ENCODE peak calls at places on chromosomes 2 and 18, in five cellular contexts. One of them, this sample, is unnamed.

GRCh38 chr18:32093106-32093511 is 1.4 kb downstream of the RNF138 start:
- DNase-seq in non-pigmented ciliary epithelial cell: no peak
- DNase-seq in stimulated activated effector memory CD8-positive, alpha-beta T cell treated with anti-CD3 and anti-CD28 coated beads, Interleukin-12 subunit alpha, Interleukin-12 subunit beta, amount 100 ng/mL, for 72 hours: peak
- DNase-seq in omental fat pad: no peak
- DNase-seq in neural crest cell: peak
- DNase-seq in this sample: peak

GRCh38 chr18:22796069-22796468 is 137.1 kb upstream of the RBBP8 start:
- DNase-seq in non-pigmented ciliary epithelial cell: no peak
- DNase-seq in stimulated activated effector memory CD8-positive, alpha-beta T cell treated with anti-CD3 and anti-CD28 coated beads, Interleukin-12 subunit alpha, Interleukin-12 subunit beta, amount 100 ng/mL, for 72 hours: no peak
- DNase-seq in omental fat pad: no peak
- DNase-seq in neural crest cell: no peak
- DNase-seq in this sample: no peak

GRCh38 chr2:96927420-96928171 is 57.7 kb upstream of the SEMA4C start:
- DNase-seq in non-pigmented ciliary epithelial cell: no peak
- DNase-seq in stimulated activated effector memory CD8-positive, alpha-beta T cell treated with anti-CD3 and anti-CD28 coated beads, Interleukin-12 subunit alpha, Interleukin-12 subunit beta, amount 100 ng/mL, for 72 hours: no peak
- DNase-seq in omental fat pad: no peak
- DNase-seq in neural crest cell: no peak
- DNase-seq in this sample: no peak

GRCh38 chr2:65845442-65846182 is 413.2 kb upstream of the SPRED2 start:
- DNase-seq in non-pigmented ciliary epithelial cell: no peak
- DNase-seq in stimulated activated effector memory CD8-positive, alpha-beta T cell treated with anti-CD3 and anti-CD28 coated beads, Interleukin-12 subunit alpha, Interleukin-12 subunit beta, amount 100 ng/mL, for 72 hours: no peak
- DNase-seq in omental fat pad: no peak
- DNase-seq in neural crest cell: no peak
- DNase-seq in this sample: no peak

GRCh38 chr18:53991202-53991601 is 233.3 kb downstream of the MBD2 start:
- DNase-seq in non-pigmented ciliary epithelial cell: peak
- DNase-seq in stimulated activated effector memory CD8-positive, alpha-beta T cell treated with anti-CD3 and anti-CD28 coated beads, Interleukin-12 subunit alpha, Interleukin-12 subunit beta, amount 100 ng/mL, for 72 hours: no peak
- DNase-seq in omental fat pad: no peak
- DNase-seq in neural crest cell: no peak
- DNase-seq in this sample: no peak

GRCh38 chr2:96960956-96961350 is 25.4 kb downstream of the FAM178B start:
- DNase-seq in non-pigmented ciliary epithelial cell: no peak
- DNase-seq in stimulated activated effector memory CD8-positive, alpha-beta T cell treated with anti-CD3 and anti-CD28 coated beads, Interleukin-12 subunit alpha, Interleukin-12 subunit beta, amount 100 ng/mL, for 72 hours: no peak
- DNase-seq in omental fat pad: no peak
- DNase-seq in neural crest cell: no peak
- DNase-seq in this sample: no peak

GRCh38 chr2:126704434-126705165 is 48.6 kb downstream of the GYPC start:
- DNase-seq in non-pigmented ciliary epithelial cell: no peak
- DNase-seq in stimulated activated effector memory CD8-positive, alpha-beta T cell treated with anti-CD3 and anti-CD28 coated beads, Interleukin-12 subunit alpha, Interleukin-12 subunit beta, amount 100 ng/mL, for 72 hours: no peak
- DNase-seq in omental fat pad: no peak
- DNase-seq in neural crest cell: no peak
- DNase-seq in this sample: no peak

GRCh38 chr2:96112501-96113366 is 3.6 kb downstream of the ADRA2B start:
- DNase-seq in non-pigmented ciliary epithelial cell: no peak
- DNase-seq in stimulated activated effector memory CD8-positive, alpha-beta T cell treated with anti-CD3 and anti-CD28 coated beads, Interleukin-12 subunit alpha, Interleukin-12 subunit beta, amount 100 ng/mL, for 72 hours: no peak
- DNase-seq in omental fat pad: no peak
- DNase-seq in neural crest cell: no peak
- DNase-seq in this sample: no peak

GRCh38 chr2:206494061-206494460 is 50.7 kb downstream of the ADAM23 start:
- DNase-seq in non-pigmented ciliary epithelial cell: no peak
- DNase-seq in stimulated activated effector memory CD8-positive, alpha-beta T cell treated with anti-CD3 and anti-CD28 coated beads, Interleukin-12 subunit alpha, Interleukin-12 subunit beta, amount 100 ng/mL, for 72 hours: no peak
- DNase-seq in omental fat pad: no peak
- DNase-seq in neural crest cell: no peak
- DNase-seq in this sample: no peak

GRCh38 chr2:224847961-224848850 is 132.0 kb upstream of the CCDC195 start:
- DNase-seq in non-pigmented ciliary epithelial cell: no peak
- DNase-seq in stimulated activated effector memory CD8-positive, alpha-beta T cell treated with anti-CD3 and anti-CD28 coated beads, Interleukin-12 subunit alpha, Interleukin-12 subunit beta, amount 100 ng/mL, for 72 hours: no peak
- DNase-seq in omental fat pad: no peak
- DNase-seq in neural crest cell: no peak
- DNase-seq in this sample: no peak

GRCh38 chr2:2914252-2914651 is 463.4 kb downstream of the EIPR1 start:
- DNase-seq in non-pigmented ciliary epithelial cell: no peak
- DNase-seq in stimulated activated effector memory CD8-positive, alpha-beta T cell treated with anti-CD3 and anti-CD28 coated beads, Interleukin-12 subunit alpha, Interleukin-12 subunit beta, amount 100 ng/mL, for 72 hours: no peak
- DNase-seq in omental fat pad: no peak
- DNase-seq in neural crest cell: no peak
- DNase-seq in this sample: no peak

GRCh38 chr18:5197032-5197434 is at the start of gene AKAIN1:
- DNase-seq in non-pigmented ciliary epithelial cell: no peak
- DNase-seq in stimulated activated effector memory CD8-positive, alpha-beta T cell treated with anti-CD3 and anti-CD28 coated beads, Interleukin-12 subunit alpha, Interleukin-12 subunit beta, amount 100 ng/mL, for 72 hours: no peak
- DNase-seq in omental fat pad: no peak
- DNase-seq in neural crest cell: peak
- DNase-seq in this sample: peak

GRCh38 chr2:223959688-223960087 is 2.4 kb downstream of the MRPL44 start:
- DNase-seq in non-pigmented ciliary epithelial cell: no peak
- DNase-seq in stimulated activated effector memory CD8-positive, alpha-beta T cell treated with anti-CD3 and anti-CD28 coated beads, Interleukin-12 subunit alpha, Interleukin-12 subunit beta, amount 100 ng/mL, for 72 hours: no peak
- DNase-seq in omental fat pad: no peak
- DNase-seq in neural crest cell: no peak
- DNase-seq in this sample: no peak

GRCh38 chr2:202689459-202689858 is 54.7 kb downstream of the FAM117B start:
- DNase-seq in non-pigmented ciliary epithelial cell: no peak
- DNase-seq in stimulated activated effector memory CD8-positive, alpha-beta T cell treated with anti-CD3 and anti-CD28 coated beads, Interleukin-12 subunit alpha, Interleukin-12 subunit beta, amount 100 ng/mL, for 72 hours: no peak
- DNase-seq in omental fat pad: no peak
- DNase-seq in neural crest cell: no peak
- DNase-seq in this sample: no peak

GRCh38 chr2:20091305-20091991 is 40.0 kb upstream of the LAPTM4A start:
- DNase-seq in non-pigmented ciliary epithelial cell: peak
- DNase-seq in stimulated activated effector memory CD8-positive, alpha-beta T cell treated with anti-CD3 and anti-CD28 coated beads, Interleukin-12 subunit alpha, Interleukin-12 subunit beta, amount 100 ng/mL, for 72 hours: no peak
- DNase-seq in omental fat pad: no peak
- DNase-seq in neural crest cell: no peak
- DNase-seq in this sample: no peak